ENCODE peak calls at places on chromosomes 7 and 10, in six cellular contexts. P is GM13977, I is NCI-H2171, O is Calu3, D is amniotic stem cell, J is LHCN-M2. F is an unnamed sample.

GRCh38 chr10:63515002-63515763 is 6.0 kb upstream of the REEP3 start:
- DNase-seq in J (peak), I (no peak), P (no peak), D (peak), O (no peak), F (no peak)

GRCh38 chr7:100965723-100966541 is 3.4 kb upstream of the MUC12 start:
- DNase-seq in D (no peak), I (no peak), P (peak), J (no peak), O (peak), F (peak)

GRCh38 chr7:84916161-84916560 is 270.7 kb downstream of the SEMA3D start:
- DNase-seq in I (no peak), P (no peak), O (no peak), J (no peak), D (no peak), F (no peak)

GRCh38 chr10:52387744-52388143 is 73.7 kb downstream of the DKK1 start:
- DNase-seq in J (peak), O (peak), D (no peak), P (no peak), I (no peak), F (peak)

GRCh38 chr10:67735430-67735829 is 39.4 kb upstream of the CTNNA3 start:
- DNase-seq in I (no peak), J (no peak), D (no peak), P (no peak), O (no peak), F (no peak)

GRCh38 chr7:24767878-24768569 is 10.8 kb upstream of the GSDME start:
- DNase-seq in J (no peak), I (no peak), P (no peak), O (no peak), D (no peak), F (no peak)

GRCh38 chr10:103872137-103872933 is 17.0 kb upstream of the SH3PXD2A start:
- DNase-seq in I (no peak), P (no peak), J (peak), D (no peak), O (no peak), F (peak)

GRCh38 chr7:155369-156000 is 36.9 kb upstream of the FAM20C start:
- DNase-seq in O (no peak), I (no peak), D (no peak), J (peak), P (no peak), F (no peak)

GRCh38 chr7:151631149-151631967 is 111.7 kb upstream of the RHEB start:
- DNase-seq in O (no peak), D (peak), I (no peak), P (no peak), J (peak), F (peak)

GRCh38 chr10:130221456-130222375 is 85.5 kb downstream of the GLRX3 start:
- DNase-seq in I (no peak), D (no peak), P (no peak), J (no peak), O (no peak), F (no peak)

GRCh38 chr7:157302314-157302711 is 34.5 kb upstream of the DNAJB6 start:
- DNase-seq in O (peak), I (no peak), P (peak), J (peak), D (peak), F (no peak)

GRCh38 chr10:88851706-88852105 is at the start of gene ANKRD22:
- DNase-seq in P (no peak), O (peak), J (peak), D (peak), I (no peak), F (peak)

GRCh38 chr10:79416578-79417255 is 28.7 kb downstream of the ZCCHC24 start:
- DNase-seq in I (no peak), O (no peak), D (no peak), J (no peak), P (no peak), F (no peak)

GRCh38 chr7:31466036-31466435 is 47.9 kb upstream of the ITPRID1 start:
- DNase-seq in D (no peak), O (no peak), P (no peak), I (no peak), J (no peak), F (no peak)

GRCh38 chr7:511476-512145 is 8.0 kb downstream of the PDGFA start:
- DNase-seq in P (no peak), J (no peak), D (no peak), I (no peak), O (no peak), F (no peak)

GRCh38 chr10:43205681-43206390 is 61.0 kb downstream of the RASGEF1A start:
- DNase-seq in I (no peak), J (no peak), P (no peak), D (no peak), O (no peak), F (no peak)

GRCh38 chr7:141864765-141865447 is 23.6 kb upstream of the PRSS37 start:
- DNase-seq in J (peak), I (no peak), D (no peak), O (no peak), P (no peak), F (no peak)

GRCh38 chr10:73432646-73433537 is 469 bp downstream of the MSS51 start:
- DNase-seq in J (no peak), O (no peak), P (no peak), I (no peak), D (no peak), F (no peak)

GRCh38 chr7:45726883-45727282 is 146.0 kb downstream of the CCDC201 start:
- DNase-seq in I (no peak), O (no peak), P (no peak), D (no peak), J (no peak), F (no peak)

GRCh38 chr10:122986340-122986739 is 6.1 kb downstream of the PSTK start:
- DNase-seq in J (no peak), D (no peak), O (no peak), P (no peak), I (no peak), F (no peak)

GRCh38 chr7:18698258-18698734 is 202.7 kb downstream of the HDAC9 start:
- DNase-seq in J (no peak), P (no peak), D (no peak), O (no peak), I (no peak), F (no peak)

GRCh38 chr7:144830024-144830785 is 5.6 kb downstream of the TPK1 start:
- DNase-seq in D (no peak), P (no peak), I (no peak), O (no peak), J (no peak), F (no peak)

GRCh38 chr10:15331456-15331855 is 39.6 kb downstream of the FAM171A1 start:
- DNase-seq in I (no peak), P (no peak), O (no peak), D (no peak), J (no peak), F (peak)

GRCh38 chr7:152588350-152588749 is 87.6 kb downstream of the XRCC2 start:
- DNase-seq in O (peak), D (no peak), J (peak), P (no peak), I (no peak), F (peak)

GRCh38 chr10:87750001-87750651 is 67.9 kb downstream of the ATAD1 start:
- DNase-seq in O (no peak), I (no peak), D (no peak), J (peak), P (no peak), F (no peak)

GRCh38 chr10:76301950-76302349 is 870.5 kb downstream of the LRMDA start:
- DNase-seq in P (no peak), D (no peak), J (peak), O (no peak), I (no peak), F (no peak)

GRCh38 chr7:82313269-82313668 is 130.3 kb downstream of the CACNA2D1 start:
- DNase-seq in O (no peak), I (no peak), P (no peak), J (no peak), D (no peak), F (no peak)

GRCh38 chr7:80053098-80053497 is 81.5 kb upstream of the GNAI1 start:
- DNase-seq in D (no peak), J (no peak), I (peak), P (no peak), O (no peak), F (no peak)

GRCh38 chr7:607938-608337 is 88.3 kb upstream of the PDGFA start:
- DNase-seq in J (no peak), O (no peak), I (no peak), D (no peak), P (no peak), F (no peak)

GRCh38 chr10:5665380-5666323 is 743 bp downstream of the ASB13 start:
- DNase-seq in J (peak), D (no peak), O (peak), I (no peak), P (peak), F (peak)

GRCh38 chr10:22931948-22932347 is 4.1 kb downstream of the ARMC3 start:
- DNase-seq in J (peak), I (no peak), P (no peak), D (no peak), O (peak), F (peak)

GRCh38 chr7:24907311-24907886 is 72.6 kb downstream of the OSBPL3 start:
- DNase-seq in I (no peak), O (peak), D (no peak), P (no peak), J (no peak), F (peak)

GRCh38 chr10:126334272-126334671 is 54.0 kb downstream of the ADAM12 start:
- DNase-seq in D (no peak), O (no peak), I (no peak), J (no peak), P (no peak), F (no peak)

GRCh38 chr7:93601363-93601762 is 26.8 kb upstream of the CALCR start:
- DNase-seq in I (peak), P (no peak), J (peak), D (no peak), O (no peak), F (no peak)

GRCh38 chr10:95730233-95730632 is 25.7 kb upstream of the ENTPD1 start:
- DNase-seq in D (no peak), O (no peak), J (no peak), I (no peak), P (no peak), F (no peak)

GRCh38 chr10:73060738-73061635 is 35.7 kb downstream of the P4HA1 start:
- DNase-seq in J (peak), D (no peak), I (peak), P (peak), O (no peak), F (peak)

GRCh38 chr10:118729641-118730258 is 25.0 kb downstream of the CACUL1 start:
- DNase-seq in D (no peak), I (no peak), O (no peak), P (no peak), J (no peak), F (no peak)

GRCh38 chr10:129768437-129769355 is 195.4 kb downstream of the EBF3 start:
- DNase-seq in O (no peak), I (no peak), J (no peak), D (no peak), P (no peak), F (no peak)

GRCh38 chr7:111499027-111499426 is 63.3 kb downstream of the IMMP2L start:
- DNase-seq in I (no peak), O (peak), P (no peak), J (peak), D (no peak), F (no peak)

GRCh38 chr10:65319493-65319892 is 1606.3 kb upstream of the LRRTM3 start:
- DNase-seq in D (no peak), P (no peak), J (no peak), O (no peak), I (no peak), F (no peak)